ENCODE peak calls at places on chromosomes 13 and 19, in five cellular contexts. O is fibroblast of mammary gland; F is foreskin fibroblast; L is CD4-positive, alpha-beta T cell; D is activated T-helper 1 cell treated with anti-CD3 and anti-CD28 coated beads, Interleukin-12 subunit alpha, Interleukin-12 subunit beta, Interleukin-2, Interleukin-4 antibody, amounts not matched to agents 30 ng/mL and 10 ng/mL and 1 ng/mL, durations not matched to agents 14 hours and 24 hours and 36 hours. Y is an unnamed sample.

GRCh38 chr13:22061371-22061805 is 390.5 kb downstream of the FGF9 start:
- DNase-seq in O (no peak), F (no peak), L (peak), D (peak), Y (no peak)

GRCh38 chr19:48152552-48152951 is 17.6 kb downstream of the LIG1 start:
- DNase-seq in O (peak), F (peak), L (peak), D (peak), Y (no peak)

GRCh38 chr19:51027126-51027806 is 850 bp upstream of the KLK11 start:
- DNase-seq in O (no peak), F (no peak), L (no peak), D (no peak), Y (no peak)

GRCh38 chr19:6754136-6754535 is 13.1 kb downstream of the SH2D3A start:
- DNase-seq in O (no peak), F (no peak), L (no peak), D (no peak), Y (no peak)

GRCh38 chr19:33064778-33065550 is at the start of gene RHPN2:
- DNase-seq in O (peak), F (peak), L (peak), D (peak), Y (no peak)

GRCh38 chr19:31280266-31281006 is 68.8 kb downstream of the TSHZ3 start:
- DNase-seq in O (no peak), F (no peak), L (no peak), D (no peak), Y (peak)

GRCh38 chr13:85383291-85383690 is 415.9 kb downstream of the SLITRK6 start:
- DNase-seq in O (no peak), F (no peak), L (no peak), D (no peak), Y (no peak)

GRCh38 chr19:14325863-14326262 is 55.4 kb upstream of the ADGRE5 start:
- DNase-seq in O (no peak), F (no peak), L (no peak), D (no peak), Y (no peak)

GRCh38 chr19:19568802-19569756 is 31.0 kb downstream of the CILP2 start:
- DNase-seq in O (peak), F (peak), L (no peak), D (no peak), Y (no peak)

GRCh38 chr13:77728265-77728966 is 30.9 kb downstream of the SLAIN1 start:
- DNase-seq in O (no peak), F (no peak), L (no peak), D (no peak), Y (no peak)

GRCh38 chr19:14337510-14337909 is 43.7 kb upstream of the ADGRE5 start:
- DNase-seq in O (peak), F (no peak), L (peak), D (no peak), Y (no peak)